ENCODE peak calls at places on chromosomes 16 and 17, in nine cellular contexts. H, S, M, L, Y, A, F, W and C are unnamed samples.

GRCh38 chr16:75249441-75249840 is 2.0 kb downstream of the BCAR1 start:
- DNase-seq in H (no peak), S (no peak), M (no peak), L (no peak), Y (no peak), A (no peak), F (no peak), W (no peak), C (no peak)

GRCh38 chr17:78000351-78000750 is 41.8 kb downstream of the TNRC6C start:
- DNase-seq in H (no peak), S (no peak), M (peak; percentile 37), L (no peak), Y (no peak), A (no peak), F (no peak), W (no peak), C (no peak)

GRCh38 chr16:28556914-28557320 is 3.2 kb downstream of the SGF29 start:
- DNase-seq in H (no peak), S (no peak), M (no peak), L (no peak), Y (no peak), A (no peak), F (no peak), W (no peak), C (no peak)

GRCh38 chr16:71368958-71369357 is 10.4 kb downstream of the CALB2 start:
- DNase-seq in H (no peak), S (no peak), M (no peak), L (no peak), Y (no peak), A (no peak), F (no peak), W (no peak), C (no peak)

GRCh38 chr16:87043273-87044030 is 273.7 kb downstream of the C16orf95 start:
- DNase-seq in H (peak; percentile 30), S (no peak), M (peak; percentile 51), L (no peak), Y (no peak), A (no peak), F (no peak), W (peak; percentile 33), C (no peak)

GRCh38 chr16:53014287-53014686 is 38.4 kb downstream of the CHD9NB start:
- DNase-seq in H (no peak), S (peak; percentile 9), M (no peak), L (no peak), Y (no peak), A (no peak), F (no peak), W (no peak), C (no peak)

GRCh38 chr17:251531-251930 is 70.1 kb upstream of the DOC2B start:
- DNase-seq in H (no peak), S (no peak), M (no peak), L (no peak), Y (no peak), A (peak; percentile 67), F (peak; percentile 3), W (no peak), C (no peak)

GRCh38 chr17:81593105-81593871 is 41.1 kb upstream of the FAAP100 start:
- DNase-seq in H (no peak), S (no peak), M (no peak), L (no peak), Y (no peak), A (no peak), F (no peak), W (no peak), C (no peak)

GRCh38 chr17:77697480-77698400 is 260.8 kb upstream of the TNRC6C start:
- DNase-seq in H (no peak), S (no peak), M (no peak), L (no peak), Y (no peak), A (no peak), F (no peak), W (no peak), C (no peak)

GRCh38 chr16:51248217-51248616 is 97.1 kb upstream of the SALL1 start:
- DNase-seq in H (no peak), S (no peak), M (no peak), L (no peak), Y (no peak), A (no peak), F (no peak), W (no peak), C (no peak)

GRCh38 chr16:57589374-57589773 is 39.1 kb upstream of the ADGRG1 start:
- DNase-seq in H (no peak), S (no peak), M (no peak), L (no peak), Y (no peak), A (no peak), F (no peak), W (no peak), C (no peak)

GRCh38 chr16:1348441-1348840 is 3.2 kb downstream of the TSR3 start:
- DNase-seq in H (no peak), S (no peak), M (no peak), L (no peak), Y (no peak), A (no peak), F (no peak), W (no peak), C (no peak)

GRCh38 chr16:65034915-65035314 is 86.9 kb downstream of the CDH11 start:
- DNase-seq in H (no peak), S (no peak), M (no peak), L (no peak), Y (no peak), A (no peak), F (no peak), W (no peak), C (no peak)

GRCh38 chr17:58493506-58493905 is 5.3 kb upstream of the HSF5 start:
- DNase-seq in H (no peak), S (no peak), M (no peak), L (no peak), Y (no peak), A (no peak), F (no peak), W (no peak), C (no peak)

GRCh38 chr17:40304464-40304863 is 4.5 kb upstream of the RARA start:
- DNase-seq in H (peak; percentile 46), S (no peak), M (peak; percentile 77), L (no peak), Y (no peak), A (no peak), F (no peak), W (no peak), C (no peak)

GRCh38 chr16:47143329-47143676 is 442 bp downstream of the NETO2 start:
- DNase-seq in H (no peak), S (peak; percentile 83), M (peak; percentile 62), L (no peak), Y (peak; percentile 74), A (peak; percentile 90), F (peak; percentile 76), W (peak; percentile 21), C (no peak)

GRCh38 chr17:66952031-66952524 is 12.4 kb upstream of the CACNG4 start:
- DNase-seq in H (peak; percentile 88), S (no peak), M (peak; percentile 76), L (no peak), Y (peak; percentile 100), A (peak; percentile 87), F (peak; percentile 66), W (no peak), C (no peak)
- TF ChIP-seq CTCF in H (no peak), S (no peak), M (no peak), L (no peak), Y (no peak), A (no peak), F (no peak), W (no peak), C (no peak)

DNA sequence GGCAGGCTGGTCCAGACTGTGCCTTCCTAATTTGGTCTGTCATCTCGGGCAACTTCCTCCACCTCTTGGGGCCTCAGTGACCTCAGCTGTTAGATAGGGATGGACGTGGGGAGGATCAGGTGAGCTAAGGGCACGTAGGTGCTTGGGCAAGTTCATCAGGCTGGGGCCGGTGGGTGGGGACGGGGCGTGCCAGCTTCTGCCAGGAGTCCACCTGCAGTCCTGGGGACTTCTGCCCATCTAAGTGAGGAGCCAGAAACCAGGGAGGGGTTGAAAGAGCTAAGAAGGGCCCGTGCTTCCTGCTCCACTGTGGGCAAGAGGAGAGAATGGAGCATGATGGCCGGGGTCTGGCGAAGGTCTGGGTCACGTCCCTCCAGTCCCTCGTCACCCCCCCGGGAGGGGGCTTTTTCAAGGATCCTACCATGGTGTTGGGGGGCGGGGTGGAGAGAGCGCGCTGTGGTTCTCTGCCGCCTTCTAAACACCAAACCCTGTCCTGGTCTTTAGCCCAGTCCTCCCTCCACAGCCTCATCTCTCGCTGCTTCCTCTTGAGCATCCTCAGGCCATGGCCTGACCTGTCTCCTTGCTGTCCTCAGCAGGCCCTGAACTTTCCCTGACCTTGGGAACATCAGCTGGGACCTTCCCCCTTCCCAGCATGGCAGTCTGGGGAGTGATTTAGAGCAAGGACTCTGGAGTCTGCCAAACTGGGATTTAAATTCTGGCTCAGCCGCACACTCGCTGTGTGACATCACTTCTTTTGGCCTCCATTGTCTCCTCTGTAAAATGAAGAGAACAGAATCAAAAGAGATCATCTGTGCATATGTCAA is 21.6 kb downstream of the SPNS2 start:
- DNase-seq in H (no peak), S (no peak), M (no peak), L (no peak), Y (no peak), A (no peak), F (no peak), W (no peak), C (no peak)
- H3K27ac ChIP-seq in H (no peak overlapping the region), S (no peak overlapping the region), M (no peak overlapping the region), L (no peak overlapping the region), Y (no peak overlapping the region), A (peak overlapping the region; percentile 71), F (peak overlapping the region; percentile 46), W (peak overlapping the region; percentile 93), C (peak overlapping the region; percentile 66)

GRCh38 chr17:75589017-75589918 is 1.7 kb downstream of the MYO15B start:
- DNase-seq in H (peak; percentile 48), S (peak; percentile 97), M (peak; percentile 78), L (peak; percentile 97), Y (peak; percentile 94), A (peak; percentile 100), F (peak; percentile 97), W (peak; percentile 97), C (peak; percentile 69)
- TF ChIP-seq CTCF in H (peak; percentile 21), S (peak; percentile 18), M (peak; percentile 30), L (peak; percentile 81), Y (peak; percentile 69), A (peak; percentile 62), F (peak; percentile 35), W (peak; percentile 83), C (peak; percentile 78)

GRCh38 chr17:30393491-30393890 is 14.8 kb downstream of the CPD start:
- DNase-seq in H (no peak), S (no peak), M (no peak), L (no peak), Y (no peak), A (no peak), F (no peak), W (no peak), C (no peak)

GRCh38 chr17:30396129-30396528 is 17.4 kb downstream of the CPD start:
- DNase-seq in H (no peak), S (no peak), M (no peak), L (no peak), Y (no peak), A (no peak), F (no peak), W (no peak), C (no peak)

GRCh38 chr17:30393911-30394867 is 15.5 kb downstream of the CPD start:
- DNase-seq in H (no peak), S (no peak), M (no peak), L (no peak), Y (no peak), A (no peak), F (no peak), W (no peak), C (no peak)

GRCh38 chr17:30396612-30397011 is 17.9 kb downstream of the CPD start:
- DNase-seq in H (no peak), S (no peak), M (no peak), L (no peak), Y (no peak), A (no peak), F (no peak), W (no peak), C (no peak)

GRCh38 chr17:30395398-30396022 is 16.8 kb downstream of the CPD start:
- DNase-seq in H (no peak), S (no peak), M (no peak), L (no peak), Y (no peak), A (no peak), F (no peak), W (no peak), C (no peak)
- H3K27ac ChIP-seq in H (no peak overlapping the region), S (no peak overlapping the region), M (no peak overlapping the region), L (no peak overlapping the region), Y (no peak overlapping the region), A (no peak overlapping the region), F (no peak overlapping the region), W (no peak overlapping the region), C (no peak overlapping the region)